ENCODE peak calls at places on chromosomes 13 and 19, in seven cellular contexts. B, T, P, O, N, G and Q are unnamed samples.
A peak's percentile ranks its signal among the peaks of the same experiment; 100 is the strongest.

GRCh38 chr19:5251096-5252065 is 89.2 kb downstream of the PTPRS start:
- DNase-seq in B (no peak), T (no peak), P (no peak), O (no peak), N (no peak), G (peak; percentile 40), Q (no peak)

GRCh38 chr13:27273658-27274425 is 3.2 kb downstream of the RASL11A start:
- DNase-seq in B (no peak), T (no peak), P (no peak), O (no peak), N (no peak), G (no peak), Q (no peak)

GRCh38 chr19:31054430-31054829 is 294.8 kb downstream of the TSHZ3 start:
- DNase-seq in B (peak; percentile 9), T (peak; percentile 0), P (peak; percentile 36), O (peak; percentile 23), N (no peak), G (peak; percentile 21), Q (no peak)

GRCh38 chr19:2426661-2427322 is 594 bp downstream of the TIMM13 start:
- DNase-seq in B (peak; percentile 32), T (no peak), P (no peak), O (peak; percentile 35), N (no peak), G (peak; percentile 56), Q (peak; percentile 61)

GRCh38 chr13:107234315-107234714 is 666.4 kb upstream of the ARGLU1 start:
- DNase-seq in B (no peak), T (no peak), P (no peak), O (no peak), N (no peak), G (no peak), Q (no peak)

GRCh38 chr19:15294591-15294990 is 37.7 kb downstream of the BRD4 start:
- DNase-seq in B (no peak), T (no peak), P (no peak), O (no peak), N (no peak), G (peak; percentile 69), Q (peak; percentile 58)

GRCh38 chr13:109651854-109652253 is 134.5 kb downstream of the IRS2 start:
- DNase-seq in B (no peak), T (no peak), P (no peak), O (no peak), N (no peak), G (no peak), Q (no peak)

GRCh38 chr19:35644987-35645679 is 3.0 kb upstream of the COX6B1 start:
- DNase-seq in B (peak; percentile 65), T (peak; percentile 51), P (no peak), O (peak; percentile 53), N (peak; percentile 83), G (peak; percentile 76), Q (peak; percentile 92)

GRCh38 chr19:8208119-8208709 is 956 bp upstream of the CERS4 start:
- DNase-seq in B (no peak), T (no peak), P (no peak), O (no peak), N (no peak), G (no peak), Q (peak; percentile 37)

GRCh38 chr13:70795484-70795883 is 687.2 kb upstream of the KLHL1 start:
- DNase-seq in B (no peak), T (no peak), P (no peak), O (no peak), N (no peak), G (no peak), Q (no peak)

GRCh38 chr13:107342747-107343146 is 774.8 kb upstream of the ARGLU1 start:
- DNase-seq in B (no peak), T (no peak), P (no peak), O (no peak), N (no peak), G (no peak), Q (no peak)

GRCh38 chr13:46119883-46120614 is 15.2 kb upstream of the CPB2 start:
- DNase-seq in B (no peak), T (no peak), P (peak; percentile 74), O (no peak), N (no peak), G (peak; percentile 38), Q (no peak)

GRCh38 chr19:912181-913079 is 589 bp downstream of the R3HDM4 start:
- DNase-seq in B (peak; percentile 39), T (no peak), P (no peak), O (no peak), N (no peak), G (no peak), Q (no peak)

GRCh38 chr19:928471-929259 is 2.8 kb downstream of the ARID3A start:
- DNase-seq in B (no peak), T (no peak), P (no peak), O (no peak), N (no peak), G (no peak), Q (no peak)

GRCh38 chr19:3154957-3155736 is 19.3 kb downstream of the GNA15 start:
- DNase-seq in B (peak; percentile 86), T (peak; percentile 64), P (peak; percentile 40), O (no peak), N (no peak), G (peak; percentile 85), Q (peak; percentile 89)

GRCh38 chr13:64457976-64458375 is 2772.2 kb downstream of the PCDH9 start:
- DNase-seq in B (no peak), T (no peak), P (no peak), O (no peak), N (no peak), G (no peak), Q (no peak)

GRCh38 chr19:4374451-4375163 is 25.7 kb downstream of the SH3GL1 start:
- DNase-seq in B (no peak), T (no peak), P (no peak), O (no peak), N (peak; percentile 94), G (peak; percentile 95), Q (peak; percentile 89)